ENCODE peak calls at places on chromosomes 3 and 15, in four cellular contexts. Y, G, E and N are unnamed samples.

GRCh38 chr3:151307131-151307530 is 9.5 kb downstream of the GPR87 start:
- DNase-seq in Y (no peak), E (no peak), G (no peak), N (no peak)

GRCh38 chr3:57544181-57545125 is at the start of gene DNAH12:
- DNase-seq in Y (peak; percentile 55), G (peak; percentile 89), E (peak; percentile 75), N (no peak)

GRCh38 chr15:40870716-40871115 is 3.3 kb downstream of the RHOV start:
- DNase-seq in G (peak; percentile 29), E (no peak), Y (no peak), N (no peak)

GRCh38 chr3:186971578-186971977 is 41.3 kb downstream of the ST6GAL1 start:
- DNase-seq in Y (no peak), G (no peak), E (no peak), N (no peak)

GRCh38 chr3:66997560-66998074 is 490 bp upstream of the KBTBD8 start:
- DNase-seq in Y (no peak), G (no peak), E (no peak), N (no peak)

GRCh38 chr3:30332196-30333021 is 274.0 kb upstream of the TGFBR2 start:
- DNase-seq in G (no peak), Y (no peak), E (no peak), N (no peak)

GRCh38 chr15:56794150-56794922 is 61.0 kb upstream of the ZNF280D start:
- DNase-seq in E (no peak), G (no peak), Y (peak; percentile 65), N (no peak)

GRCh38 chr15:40929730-40930429 is 740 bp downstream of the DLL4 start:
- DNase-seq in G (peak; percentile 88), E (peak; percentile 84), Y (peak; percentile 74), N (no peak)

GRCh38 chr3:169660709-169661566 is 2.6 kb downstream of the MECOM start:
- DNase-seq in E (no peak), G (no peak), Y (peak; percentile 72), N (no peak)

GRCh38 chr3:169661567-169662214 is 1.8 kb downstream of the MECOM start:
- DNase-seq in G (no peak), E (peak; percentile 76), Y (peak; percentile 72), N (no peak)

GRCh38 chr3:169659858-169660614 is 3.5 kb downstream of the MECOM start:
- DNase-seq in E (no peak), Y (peak; percentile 13), G (no peak), N (no peak)

GRCh38 chr3:169664034-169664820 is 715 bp upstream of the MECOM start:
- DNase-seq in G (peak; percentile 83), E (peak; percentile 65), Y (peak; percentile 33), N (no peak)

DNA sequence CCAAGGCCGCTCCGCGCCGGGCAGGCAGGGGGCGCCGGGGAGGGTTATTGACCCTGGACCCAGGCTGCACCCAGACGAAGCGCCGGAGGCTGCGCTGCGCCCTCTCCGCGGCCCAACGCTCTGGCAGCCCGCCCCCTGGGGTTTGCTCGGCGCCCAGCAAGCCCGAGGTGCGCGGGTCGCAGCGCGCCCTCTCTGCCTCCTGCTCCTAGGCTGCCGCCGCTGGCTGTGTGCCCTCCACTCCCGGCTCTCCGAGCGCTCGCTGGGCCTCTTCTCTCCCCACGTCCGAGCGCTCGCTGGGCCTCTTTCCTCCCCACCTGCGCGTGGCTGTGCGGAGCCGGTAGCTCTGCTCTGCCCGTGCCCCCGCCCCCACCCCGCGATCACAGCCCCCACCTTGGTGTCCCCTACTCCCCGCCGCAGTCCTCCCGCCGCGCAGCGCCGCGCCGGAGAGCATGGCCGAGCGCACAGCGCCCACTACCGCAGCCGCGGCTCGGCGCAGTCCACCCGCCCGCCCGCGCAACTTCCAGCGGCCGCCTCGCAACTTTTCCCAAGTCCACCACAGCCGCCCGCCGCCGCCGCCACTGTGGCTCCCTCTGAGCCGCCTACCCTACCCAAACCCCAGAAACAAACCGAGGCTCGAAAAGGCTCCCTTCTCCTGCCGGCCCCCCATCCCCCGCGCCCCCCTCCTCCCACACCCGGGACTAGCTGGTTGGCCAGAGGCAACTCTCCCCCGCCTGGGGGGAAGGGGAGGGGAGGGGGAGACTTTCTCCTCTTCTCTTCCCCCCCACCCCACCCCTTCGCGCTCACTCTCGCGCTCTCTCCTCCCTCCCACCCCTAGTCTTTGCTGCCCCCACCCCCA is 1.1 kb downstream of the MECOM start:
- DNase-seq in G (peak; percentile 96), E (peak; percentile 92), Y (peak; percentile 89), N (no peak)
- H3K4me1 ChIP-seq in G (peaks cover 11% of the 10 kb centered on the region), E (peaks cover 18% of the 10 kb centered on the region), Y (peaks cover 6% of the 10 kb centered on the region), N (peaks cover 11% of the 10 kb centered on the region)

GRCh38 chr15:101495334-101496197 is 6.1 kb upstream of the PCSK6 start:
- DNase-seq in E (no peak), G (no peak), Y (no peak), N (no peak)

GRCh38 chr15:101497017-101497416 is 7.5 kb upstream of the PCSK6 start:
- DNase-seq in E (no peak), Y (no peak), G (no peak), N (no peak)

GRCh38 chr15:101497484-101498034 is 8.1 kb upstream of the PCSK6 start:
- DNase-seq in E (no peak), G (no peak), Y (no peak), N (no peak)

GRCh38 chr15:101498076-101498730 is 8.7 kb upstream of the PCSK6 start:
- DNase-seq in G (no peak), E (no peak), Y (no peak), N (no peak)

DNA sequence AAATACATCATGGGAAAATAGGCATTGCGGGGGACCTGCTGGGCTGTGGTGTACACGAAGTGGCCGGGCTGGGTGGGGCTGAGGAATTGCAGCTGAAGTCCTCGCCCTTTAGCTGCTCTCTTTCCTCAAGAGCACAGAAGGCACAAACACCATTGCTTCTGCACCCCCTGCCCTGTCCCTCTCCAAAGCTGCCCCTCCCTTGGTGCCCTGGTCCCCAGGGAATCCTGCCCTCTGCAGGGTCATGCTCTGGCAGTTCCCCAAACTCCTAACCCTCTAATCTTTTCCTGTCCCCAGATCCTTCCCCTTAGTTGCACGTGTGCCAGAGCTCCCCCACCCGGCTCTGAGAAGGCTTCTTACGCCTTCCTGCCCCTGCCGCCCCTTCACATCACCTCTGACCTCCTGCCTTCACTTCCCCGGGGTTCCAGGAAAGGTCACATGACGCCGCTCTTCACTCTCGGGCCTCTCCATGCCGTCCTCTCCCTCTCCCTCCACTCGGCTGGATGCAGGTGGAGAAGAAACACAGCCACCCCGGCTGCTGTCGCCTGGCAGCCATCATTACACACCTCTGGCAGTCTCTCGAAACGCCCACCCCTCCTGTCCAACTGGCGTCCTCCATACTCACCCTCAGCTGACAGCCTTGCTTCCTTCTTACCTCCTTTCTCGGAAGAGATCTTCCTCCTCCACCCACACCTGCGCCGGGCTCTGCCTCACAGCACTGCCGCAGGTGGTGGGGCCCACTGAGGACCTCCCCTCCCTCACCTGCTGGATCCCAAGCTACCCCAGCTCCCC is 6.9 kb upstream of the PCSK6 start:
- DNase-seq in G (no peak), Y (no peak), E (no peak), N (no peak)
- TF ChIP-seq CTCF in G (no peak), Y (no peak), E (no peak), N (no peak)

GRCh38 chr15:75062706-75063105 is 39.3 kb downstream of the PPCDC start:
- DNase-seq in Y (no peak), E (peak; percentile 29), G (no peak), N (no peak)

GRCh38 chr15:75058127-75058905 is 34.9 kb downstream of the PPCDC start:
- DNase-seq in G (no peak), E (no peak), Y (no peak), N (no peak)

GRCh38 chr15:75056036-75056435 is 32.6 kb downstream of the PPCDC start:
- DNase-seq in Y (no peak), G (no peak), E (peak; percentile 38), N (no peak)

GRCh38 chr15:75061272-75061671 is 37.9 kb downstream of the PPCDC start:
- DNase-seq in Y (no peak), E (no peak), G (no peak), N (no peak)

GRCh38 chr15:75059607-75060006 is 36.2 kb downstream of the PPCDC start:
- DNase-seq in Y (no peak), E (peak; percentile 29), G (no peak), N (no peak)
- H3K4me1 ChIP-seq in Y (peaks cover 3% of the 10 kb centered on the region), E (peaks cover 7% of the 10 kb centered on the region), G (peaks cover 2% of the 10 kb centered on the region), N (no peaks in the 10 kb centered on the region)

GRCh38 chr3:53346922-53347260 is 452 bp downstream of the DCP1A start:
- DNase-seq in E (no peak), Y (no peak), G (no peak), N (no peak)

GRCh38 chr3:53354945-53355498 is 7.7 kb upstream of the DCP1A start:
- DNase-seq in Y (peak; percentile 56), G (no peak), E (no peak), N (no peak)

GRCh38 chr3:53347261-53348064 is at the start of gene DCP1A:
- DNase-seq in G (peak; percentile 99), Y (peak; percentile 98), E (peak; percentile 96), N (peak; percentile 80)

GRCh38 chr3:53346514-53346913 is 829 bp downstream of the DCP1A start:
- DNase-seq in G (no peak), E (no peak), Y (no peak), N (no peak)

DNA sequence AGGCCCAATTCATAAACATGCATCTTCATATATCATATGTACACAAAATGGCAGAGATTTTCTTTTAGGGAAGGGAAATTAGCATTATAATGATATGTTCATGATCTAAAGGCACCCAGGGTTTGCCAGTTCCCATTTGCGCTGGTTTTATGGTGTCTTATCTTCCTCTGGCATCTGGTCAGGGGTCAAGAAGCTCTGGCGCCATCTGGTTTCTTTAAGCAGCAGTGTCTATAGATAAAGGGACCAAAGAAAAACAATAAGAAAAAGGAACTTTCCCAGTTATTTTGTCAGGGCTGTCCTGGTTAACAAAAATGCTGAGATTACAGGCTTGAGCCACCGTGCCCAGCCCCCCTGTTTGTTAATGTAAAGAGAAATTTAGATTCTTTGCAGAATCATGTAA is 3.3 kb upstream of the DCP1A start:
- DNase-seq in E (no peak), G (no peak), Y (peak; percentile 52), N (no peak)
- TF ChIP-seq CTCF in E (peak; percentile 21), G (no peak), Y (peak; percentile 9), N (peak; percentile 42)